ENCODE peak calls at places on chromosomes 16 and 17, in nine cellular contexts. Z is WERI-Rb-1; B is activated T-helper 9 cell treated with anti-CD3 and anti-CD28 coated beads, Interleukin-2, amount 50 U/mL, for 16 hours; X is activated naive CD4-positive, alpha-beta T cell treated with Interleukin-2 at 50 U/mL for 16 hours; P is mesendoderm; W is fibroblast of villous mesenchyme; F is T-helper 17 cell; J is effector CD4-positive, alpha-beta T cell; M is stimulated activated CD4-positive, alpha-beta T cell treated with anti-CD3 and anti-CD28 coated beads, Interleukin-4, amount 100 ng/mL, for 1 hour. O is an unnamed sample.

GRCh38 chr17:73795730-73796129 is 151.5 kb upstream of the SDK2 start:
- DNase-seq in Z (no peak), B (no peak), X (no peak), P (no peak), W (no peak), F (no peak), J (no peak), M (no peak), O (no peak)

GRCh38 chr17:65182233-65182632 is 45.1 kb downstream of the RGS9 start:
- DNase-seq in Z (no peak), B (no peak), X (peak; percentile 4), P (no peak), W (no peak), F (no peak), J (no peak), M (no peak), O (no peak)

GRCh38 chr17:43588121-43588520 is 42.0 kb upstream of the ETV4 start:
- DNase-seq in Z (no peak), B (no peak), X (no peak), P (no peak), W (no peak), F (no peak), J (no peak), M (no peak), O (no peak)

GRCh38 chr17:284676-285355 is 67.8 kb downstream of the RPH3AL start:
- DNase-seq in Z (no peak), B (no peak), X (no peak), P (no peak), W (no peak), F (no peak), J (no peak), M (no peak), O (no peak)

GRCh38 chr16:11148045-11148444 is 108.0 kb downstream of the SOCS1 start:
- DNase-seq in Z (no peak), B (no peak), X (no peak), P (no peak), W (no peak), F (no peak), J (no peak), M (no peak), O (no peak)

GRCh38 chr16:77680496-77680895 is 41.8 kb upstream of the NUDT7 start:
- DNase-seq in Z (no peak), B (no peak), X (no peak), P (no peak), W (no peak), F (no peak), J (no peak), M (no peak), O (no peak)

GRCh38 chr17:6969323-6969726 is 26.5 kb upstream of the ALOX12 start:
- DNase-seq in Z (no peak), B (no peak), X (no peak), P (no peak), W (peak; percentile 9), F (no peak), J (no peak), M (no peak), O (no peak)

GRCh38 chr17:47603830-47604229 is 45.9 kb upstream of the KPNB1 start:
- DNase-seq in Z (peak; percentile 29), B (no peak), X (no peak), P (no peak), W (peak; percentile 69), F (no peak), J (no peak), M (no peak), O (no peak)

GRCh38 chr16:27315333-27316037 is 1.7 kb downstream of the IL4R start:
- DNase-seq in Z (no peak), B (peak; percentile 19), X (peak; percentile 50), P (peak; percentile 56), W (peak; percentile 89), F (peak; percentile 27), J (peak; percentile 38), M (peak; percentile 53), O (peak; percentile 40)

GRCh38 chr17:67610061-67610460 is 107.7 kb upstream of the NOL11 start:
- DNase-seq in Z (no peak), B (no peak), X (no peak), P (no peak), W (no peak), F (no peak), J (no peak), M (no peak), O (no peak)

GRCh38 chr17:7852919-7853692 is 1.8 kb upstream of the TMEM88 start:
- DNase-seq in Z (no peak), B (no peak), X (no peak), P (peak; percentile 55), W (no peak), F (no peak), J (no peak), M (peak; percentile 9), O (no peak)

O was measured in EL.